ENCODE peak calls at places on chromosomes 7 and 10, in seven cellular contexts. L, B, H, E, P, N and J are unnamed samples.

GRCh38 chr7:111363099-111363498 is 199.2 kb downstream of the IMMP2L start:
- DNase-seq in L (no peak), B (peak), H (no peak), E (no peak), P (no peak), N (no peak), J (no peak)

GRCh38 chr7:69374036-69374420 is 224.2 kb upstream of the AUTS2 start:
- DNase-seq in L (no peak), B (peak), H (no peak), E (no peak), P (no peak), N (no peak), J (no peak)

GRCh38 chr10:69383485-69384089 is 33.1 kb downstream of the TACR2 start:
- DNase-seq in L (peak), B (peak), H (no peak), E (no peak), P (peak), N (peak), J (no peak)

GRCh38 chr10:59745163-59745650 is 8.0 kb downstream of the MRLN start:
- DNase-seq in L (no peak), B (no peak), H (no peak), E (no peak), P (no peak), N (no peak), J (no peak)

GRCh38 chr7:18761046-18761445 is 265.5 kb downstream of the HDAC9 start:
- DNase-seq in L (no peak), B (no peak), H (no peak), E (no peak), P (no peak), N (no peak), J (no peak)

GRCh38 chr7:685540-685939 is 41.0 kb upstream of the DNAAF5 start:
- DNase-seq in L (no peak), B (no peak), H (no peak), E (no peak), P (no peak), N (no peak), J (no peak)

GRCh38 chr10:71191459-71192113 is 20.8 kb upstream of the UNC5B start:
- DNase-seq in L (peak), B (no peak), H (peak), E (no peak), P (no peak), N (no peak), J (no peak)

GRCh38 chr10:15461353-15462108 is 90.4 kb upstream of the FAM171A1 start:
- DNase-seq in L (no peak), B (peak), H (no peak), E (no peak), P (peak), N (peak), J (no peak)

GRCh38 chr7:144468990-144469732 is 65.7 kb upstream of the NOBOX start:
- DNase-seq in L (no peak), B (peak), H (no peak), E (no peak), P (no peak), N (no peak), J (no peak)

GRCh38 chr10:36141786-36142560 is 499.9 kb upstream of the FZD8 start:
- DNase-seq in L (no peak), B (peak), H (no peak), E (no peak), P (no peak), N (no peak), J (no peak)

GRCh38 chr7:100247152-100247757 is 27.5 kb downstream of the PVRIG start:
- DNase-seq in L (peak), B (peak), H (peak), E (peak), P (no peak), N (peak), J (no peak)

GRCh38 chr7:8783229-8783628 is 349.8 kb downstream of the NXPH1 start:
- DNase-seq in L (no peak), B (no peak), H (no peak), E (no peak), P (no peak), N (no peak), J (no peak)

GRCh38 chr10:127012769-127013152 is 107.5 kb downstream of the DOCK1 start:
- DNase-seq in L (no peak), B (peak), H (no peak), E (peak), P (peak), N (no peak), J (no peak)

GRCh38 chr7:107972075-107972482 is 30.9 kb downstream of the LAMB1 start:
- DNase-seq in L (no peak), B (peak), H (no peak), E (no peak), P (no peak), N (no peak), J (no peak)

GRCh38 chr10:68506406-68506805 is 20.9 kb downstream of the SLC25A16 start:
- DNase-seq in L (no peak), B (peak), H (no peak), E (no peak), P (no peak), N (no peak), J (no peak)

GRCh38 chr10:132679217-132679595 is 106.7 kb downstream of the NKX6-2 start:
- DNase-seq in L (peak), B (no peak), H (peak), E (no peak), P (no peak), N (no peak), J (no peak)

GRCh38 chr10:126481181-126481580 is 92.9 kb upstream of the ADAM12 start:
- DNase-seq in L (no peak), B (peak), H (no peak), E (no peak), P (no peak), N (no peak), J (no peak)

GRCh38 chr10:48243487-48243886 is 31.0 kb downstream of the FRMPD2 start:
- DNase-seq in L (peak), B (no peak), H (no peak), E (no peak), P (no peak), N (no peak), J (no peak)

GRCh38 chr7:27547401-27547800 is 115.3 kb downstream of the HIBADH start:
- DNase-seq in L (peak), B (peak), H (no peak), E (no peak), P (no peak), N (no peak), J (no peak)

GRCh38 chr7:17434191-17434590 is 135.7 kb downstream of the AHR start:
- DNase-seq in L (no peak), B (no peak), H (no peak), E (no peak), P (no peak), N (no peak), J (no peak)

GRCh38 chr10:112532053-112532658 is 85.1 kb downstream of the VTI1A start:
- DNase-seq in L (no peak), B (peak), H (no peak), E (no peak), P (no peak), N (no peak), J (no peak)

GRCh38 chr10:124087672-124088634 is 5.4 kb downstream of the CHST15 start:
- DNase-seq in L (no peak), B (peak), H (no peak), E (no peak), P (no peak), N (no peak), J (no peak)

GRCh38 chr7:128687131-128687530 is 15.0 kb downstream of the GARIN1A start:
- DNase-seq in L (no peak), B (no peak), H (no peak), E (no peak), P (no peak), N (no peak), J (no peak)

GRCh38 chr7:155951554-155952158 is 139.4 kb upstream of the SHH start:
- DNase-seq in L (no peak), B (peak), H (no peak), E (no peak), P (no peak), N (peak), J (no peak)

GRCh38 chr10:11856089-11856488 is 32.9 kb downstream of the PROSER2 start:
- DNase-seq in L (no peak), B (no peak), H (no peak), E (no peak), P (no peak), N (no peak), J (no peak)

GRCh38 chr7:85392789-85393188 is 205.9 kb upstream of the SEMA3D start:
- DNase-seq in L (no peak), B (no peak), H (no peak), E (no peak), P (no peak), N (no peak), J (no peak)
- TF ChIP-seq CTCF in L (peak), B (no peak), H (no peak), E (no peak), P (no peak), N (no peak), J (no peak)

GRCh38 chr10:5666324-5667220 is at the start of gene ASB13:
- DNase-seq in L (peak), B (peak), H (peak), E (peak), P (peak), N (peak), J (peak)
- TF ChIP-seq CTCF in L (peak), B (no peak), H (no peak), E (no peak), P (peak), N (no peak), J (no peak)

GRCh38 chr7:44307905-44308740 is 17.3 kb downstream of the CAMK2B start:
- DNase-seq in L (peak), B (no peak), H (no peak), E (no peak), P (no peak), N (no peak), J (peak)

GRCh38 chr7:44305564-44306507 is 19.6 kb downstream of the CAMK2B start:
- DNase-seq in L (peak), B (no peak), H (no peak), E (no peak), P (no peak), N (no peak), J (peak)

GRCh38 chr7:44308741-44309270 is 16.6 kb downstream of the CAMK2B start:
- DNase-seq in L (no peak), B (no peak), H (no peak), E (no peak), P (no peak), N (no peak), J (peak)

GRCh38 chr7:44306608-44307007 is 18.8 kb downstream of the CAMK2B start:
- DNase-seq in L (peak), B (no peak), H (no peak), E (no peak), P (no peak), N (no peak), J (no peak)

GRCh38 chr7:44307301-44307900 is 18.0 kb downstream of the CAMK2B start:
- DNase-seq in L (peak), B (peak), H (peak), E (peak), P (no peak), N (peak), J (peak)
- TF ChIP-seq CTCF in L (peak), B (peak), H (no peak), E (peak), P (peak), N (peak), J (no peak)

GRCh38 chr7:78020131-78020873 is 221.7 kb downstream of the PHTF2 start:
- DNase-seq in L (peak), B (peak), H (peak), E (peak), P (no peak), N (peak), J (peak)
- TF ChIP-seq CTCF in L (peak), B (peak), H (peak), E (peak), P (peak), N (peak), J (peak)

GRCh38 chr7:91875851-91876250 is 4.7 kb downstream of the MTERF1 start:
- DNase-seq in L (no peak), B (peak), H (no peak), E (no peak), P (no peak), N (no peak), J (no peak)

GRCh38 chr7:91880413-91881241 is at the start of gene MTERF1:
- DNase-seq in L (peak), B (peak), H (peak), E (peak), P (peak), N (peak), J (peak)

GRCh38 chr7:91880016-91880412 is 488 bp downstream of the MTERF1 start:
- DNase-seq in L (no peak), B (peak), H (no peak), E (no peak), P (no peak), N (no peak), J (no peak)

GRCh38 chr7:91872928-91873327 is 7.6 kb downstream of the MTERF1 start:
- DNase-seq in L (no peak), B (no peak), H (no peak), E (no peak), P (no peak), N (no peak), J (no peak)

DNA sequence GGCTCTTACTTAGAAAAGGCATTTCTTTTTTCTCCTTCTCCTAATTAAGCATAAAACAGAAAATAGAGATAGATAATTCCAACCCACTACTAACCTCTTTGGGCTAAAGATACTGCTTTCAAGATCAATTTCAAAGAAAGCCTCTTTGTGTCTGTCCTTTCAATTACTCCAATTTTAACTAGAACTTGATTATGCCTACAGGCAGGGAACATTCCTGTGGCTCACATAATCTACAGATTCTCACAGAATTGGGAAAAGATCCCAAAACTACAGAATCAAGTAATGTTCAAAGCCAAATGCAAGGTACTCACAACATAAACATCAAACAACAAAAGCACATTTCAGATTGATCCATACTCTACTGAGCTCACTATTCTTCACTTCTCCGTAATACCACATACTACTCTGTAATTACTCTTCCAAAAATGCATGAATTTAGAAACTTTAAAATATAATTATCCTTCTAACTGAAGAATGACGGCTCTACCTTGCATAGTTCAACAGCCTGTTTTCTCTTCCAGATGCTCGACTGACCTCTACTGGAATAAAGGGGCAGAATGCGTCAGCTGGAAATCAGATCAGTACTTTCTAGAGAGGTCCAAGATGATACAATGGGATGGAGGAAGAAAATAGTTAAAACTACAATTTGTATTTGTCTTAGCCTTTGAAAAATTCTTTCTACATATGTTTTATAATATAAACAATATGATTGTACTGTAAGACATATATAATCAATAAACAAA is 3.9 kb downstream of the MTERF1 start:
- DNase-seq in L (no peak), B (peak), H (no peak), E (peak), P (no peak), N (peak), J (no peak)
- TF ChIP-seq CTCF in L (peak), B (peak), H (no peak), E (peak), P (peak), N (peak), J (peak)

GRCh38 chr7:46493196-46493595 is 572.1 kb upstream of the IGFBP3 start:
- DNase-seq in L (no peak), B (no peak), H (no peak), E (no peak), P (no peak), N (no peak), J (no peak)
- TF ChIP-seq CTCF in L (peak), B (no peak), H (no peak), E (no peak), P (peak), N (no peak), J (peak)

GRCh38 chr10:52030051-52030867 is 283.8 kb upstream of the DKK1 start:
- DNase-seq in L (no peak), B (peak), H (no peak), E (no peak), P (no peak), N (no peak), J (no peak)

GRCh38 chr10:52030975-52031374 is 283.1 kb upstream of the DKK1 start:
- DNase-seq in L (no peak), B (no peak), H (no peak), E (no peak), P (no peak), N (no peak), J (no peak)

GRCh38 chr10:52029628-52030027 is 284.5 kb upstream of the DKK1 start:
- DNase-seq in L (no peak), B (no peak), H (no peak), E (no peak), P (no peak), N (no peak), J (no peak)

GRCh38 chr10:52032681-52033629 is 281.1 kb upstream of the DKK1 start:
- DNase-seq in L (no peak), B (no peak), H (no peak), E (no peak), P (no peak), N (no peak), J (no peak)

DNA sequence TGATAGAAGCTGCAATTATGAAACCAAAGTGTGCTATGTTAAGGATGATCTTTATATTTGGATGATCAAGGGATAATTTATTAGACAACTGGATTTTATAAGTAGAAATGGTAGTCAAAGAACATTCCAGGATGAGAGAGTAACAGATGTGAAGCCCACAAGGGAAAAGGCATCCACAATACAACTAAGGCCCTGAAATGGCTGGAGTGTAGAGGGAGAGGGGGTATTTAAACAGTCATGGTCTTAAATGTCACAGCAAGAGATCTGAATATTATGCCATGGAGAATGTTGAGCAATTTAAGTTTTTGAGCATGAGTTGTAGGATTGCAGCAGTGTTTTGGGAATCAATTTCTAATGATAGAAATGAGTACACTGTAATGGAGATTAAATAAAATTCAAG is 282.3 kb upstream of the DKK1 start:
- DNase-seq in L (no peak), B (peak), H (no peak), E (no peak), P (no peak), N (no peak), J (no peak)
- TF ChIP-seq CTCF in L (no peak), B (no peak), H (no peak), E (no peak), P (no peak), N (no peak), J (no peak)

GRCh38 chr7:24704311-24704710 is 53.0 kb downstream of the GSDME start:
- DNase-seq in L (no peak), B (peak), H (no peak), E (no peak), P (no peak), N (no peak), J (no peak)

GRCh38 chr7:24701232-24701898 is 55.9 kb downstream of the GSDME start:
- DNase-seq in L (no peak), B (peak), H (no peak), E (peak), P (no peak), N (no peak), J (no peak)

GRCh38 chr7:24701899-24702235 is 55.4 kb downstream of the GSDME start:
- DNase-seq in L (no peak), B (no peak), H (no peak), E (no peak), P (no peak), N (no peak), J (no peak)

GRCh38 chr7:24703296-24703695 is 54.0 kb downstream of the GSDME start:
- DNase-seq in L (no peak), B (peak), H (no peak), E (no peak), P (no peak), N (no peak), J (no peak)

GRCh38 chr7:24702674-24703235 is 54.5 kb downstream of the GSDME start:
- DNase-seq in L (no peak), B (peak), H (no peak), E (no peak), P (no peak), N (no peak), J (no peak)
- TF ChIP-seq CTCF in L (peak), B (no peak), H (no peak), E (no peak), P (no peak), N (no peak), J (no peak)

GRCh38 chr7:105389090-105389650 is 449 bp upstream of the SRPK2 start:
- DNase-seq in L (peak), B (peak), H (peak), E (peak), P (peak), N (peak), J (no peak)
- TF ChIP-seq CTCF in L (peak), B (no peak), H (no peak), E (no peak), P (peak), N (no peak), J (no peak)